ENCODE peak calls at places on chromosomes 2 and 18, in eight cellular contexts. I is lower leg skin, F is IMR-90, R is nephron progenitor cell, T is ascending aorta, X is A549, O is esophagus squamous epithelium, K is cardiac muscle cell. E is an unnamed sample.

GRCh38 chr18:31992836-31993575 is 25.6 kb upstream of the RNF125 start:
- DNase-seq in F (no peak), X (no peak), R (no peak), K (peak), I (no peak), O (no peak), T (no peak), E (peak)

GRCh38 chr2:26541401-26542193 is 63.7 kb upstream of the OTOF start:
- DNase-seq in R (no peak), K (no peak), O (no peak), X (no peak), F (no peak), T (no peak), I (no peak), E (no peak)

GRCh38 chr2:186771850-186772463 is 77.0 kb downstream of the ZSWIM2 start:
- DNase-seq in T (no peak), O (no peak), K (no peak), F (no peak), X (no peak), R (no peak), I (no peak), E (no peak)

GRCh38 chr2:62456721-62457539 is 49.1 kb downstream of the TMEM17 start:
- DNase-seq in O (peak), R (peak), T (peak), X (peak), K (peak), F (peak), I (no peak), E (peak)

GRCh38 chr2:85089464-85090072 is 43.6 kb upstream of the TCF7L1 start:
- DNase-seq in I (no peak), O (no peak), X (no peak), F (no peak), K (no peak), R (no peak), T (no peak), E (no peak)

GRCh38 chr2:51995293-51995692 is 963.4 kb upstream of the NRXN1 start:
- DNase-seq in K (peak), F (peak), R (no peak), X (no peak), O (no peak), I (no peak), T (no peak), E (no peak)

GRCh38 chr2:27954771-27955384 is 64.3 kb downstream of the BABAM2 start:
- DNase-seq in F (peak), T (peak), O (peak), I (peak), R (no peak), K (peak), X (peak), E (peak)

GRCh38 chr2:3575534-3576324 is 669 bp downstream of the RPS7 start:
- DNase-seq in T (no peak), R (no peak), X (peak), I (no peak), K (peak), O (no peak), F (no peak), E (no peak)

GRCh38 chr18:3689986-3690681 is 240.2 kb downstream of the TGIF1 start:
- DNase-seq in K (no peak), T (no peak), I (no peak), X (no peak), R (no peak), F (no peak), O (no peak), E (no peak)

GRCh38 chr2:149184994-149185393 is 145.4 kb upstream of the LYPD6 start:
- DNase-seq in K (peak), R (no peak), O (no peak), X (no peak), I (no peak), T (no peak), F (no peak), E (no peak)

GRCh38 chr2:54279385-54279784 is 23.4 kb upstream of the TSPYL6 start:
- DNase-seq in F (no peak), K (no peak), R (no peak), T (no peak), X (peak), I (no peak), O (no peak), E (no peak)

GRCh38 chr2:66537001-66537400 is 102.1 kb downstream of the MEIS1 start:
- DNase-seq in X (no peak), O (no peak), K (no peak), T (no peak), R (no peak), I (no peak), F (no peak), E (no peak)

GRCh38 chr2:111616651-111617218 is 267.3 kb downstream of the ANAPC1 start:
- DNase-seq in R (no peak), I (no peak), X (no peak), F (no peak), O (no peak), T (no peak), K (no peak), E (no peak)

GRCh38 chr2:158189526-158189925 is 87.8 kb downstream of the UPP2 start:
- DNase-seq in O (no peak), X (no peak), F (no peak), K (no peak), R (no peak), T (no peak), I (no peak), E (no peak)

GRCh38 chr18:59787998-59788875 is 91.0 kb upstream of the CCBE1 start:
- DNase-seq in K (peak), O (no peak), F (peak), R (no peak), I (peak), X (peak), T (no peak), E (no peak)

GRCh38 chr2:26059542-26059941 is 25.7 kb downstream of the RAB10 start:
- DNase-seq in K (peak), X (peak), O (no peak), I (no peak), F (no peak), T (no peak), R (no peak), E (no peak)

GRCh38 chr2:57981369-57981768 is 65.2 kb upstream of the VRK2 start:
- DNase-seq in K (peak), T (no peak), I (no peak), R (no peak), F (peak), O (no peak), X (peak), E (no peak)

GRCh38 chr18:44683566-44683965 is 2.9 kb downstream of the SETBP1 start:
- DNase-seq in I (no peak), T (no peak), F (no peak), K (no peak), X (no peak), R (no peak), O (no peak), E (no peak)

GRCh38 chr2:101912545-101912944 is 79.2 kb upstream of the IL1R2 start:
- DNase-seq in F (no peak), I (no peak), R (no peak), T (no peak), K (no peak), X (no peak), O (no peak), E (no peak)

GRCh38 chr2:95296036-95296435 is 1.1 kb upstream of the KCNIP3 start:
- DNase-seq in X (no peak), I (no peak), O (no peak), R (no peak), T (no peak), F (no peak), K (no peak), E (no peak)

GRCh38 chr2:114729025-114729424 is 286.6 kb downstream of the DPP10 start:
- DNase-seq in I (no peak), K (no peak), T (no peak), F (no peak), R (no peak), X (peak), O (no peak), E (no peak)

GRCh38 chr2:223995569-223995968 is 38.3 kb downstream of the MRPL44 start:
- DNase-seq in I (no peak), K (peak), O (no peak), F (peak), R (no peak), T (no peak), X (peak), E (no peak)

GRCh38 chr2:18701546-18701945 is 112.2 kb upstream of the NT5C1B start:
- DNase-seq in I (no peak), X (no peak), O (no peak), R (no peak), K (no peak), F (no peak), T (no peak), E (no peak)

GRCh38 chr2:37648316-37649011 is 23.0 kb downstream of the CDC42EP3 start:
- DNase-seq in T (peak), O (peak), I (no peak), R (no peak), X (no peak), F (no peak), K (peak), E (peak)

GRCh38 chr2:236608308-236608564 is 38.6 kb downstream of the ACKR3 start:
- DNase-seq in T (no peak), F (no peak), K (no peak), I (no peak), O (no peak), R (no peak), X (no peak), E (no peak)

GRCh38 chr2:28927878-28928277 is 33.4 kb downstream of the WDR43 start:
- DNase-seq in T (no peak), R (no peak), X (no peak), I (no peak), F (peak), O (no peak), K (peak), E (no peak)

GRCh38 chr18:74949611-74950010 is 259.3 kb downstream of the PTGR3 start:
- DNase-seq in X (no peak), K (no peak), T (no peak), I (no peak), O (no peak), R (no peak), F (no peak), E (no peak)

GRCh38 chr2:105417789-105418475 is 19.1 kb upstream of the FHL2 start:
- DNase-seq in R (no peak), O (no peak), K (peak), I (no peak), X (no peak), T (no peak), F (peak), E (no peak)

GRCh38 chr2:158893057-158893456 is 75.4 kb upstream of the TANC1 start:
- DNase-seq in I (peak), O (no peak), X (no peak), K (peak), F (peak), R (no peak), T (no peak), E (no peak)

GRCh38 chr2:28312307-28313278 is 80.1 kb upstream of the FOSL2 start:
- DNase-seq in O (no peak), I (no peak), K (peak), X (no peak), R (no peak), F (no peak), T (no peak), E (no peak)

GRCh38 chr2:235055891-235056516 is 104.2 kb downstream of the SH3BP4 start:
- DNase-seq in I (no peak), X (peak), F (no peak), T (peak), O (no peak), R (no peak), K (peak), E (peak)

GRCh38 chr2:134883552-134884293 is 34.9 kb upstream of the CCNT2 start:
- DNase-seq in F (no peak), K (no peak), O (no peak), X (no peak), T (no peak), R (no peak), I (no peak), E (no peak)

GRCh38 chr2:173547493-173547892 is 192.8 kb downstream of the CDCA7 start:
- DNase-seq in R (no peak), O (no peak), T (no peak), F (no peak), I (no peak), K (no peak), X (no peak), E (no peak)

GRCh38 chr2:150575861-150576260 is 88.4 kb upstream of the RND3 start:
- DNase-seq in O (no peak), F (peak), X (no peak), R (no peak), I (no peak), T (no peak), K (no peak), E (no peak)

DNA sequence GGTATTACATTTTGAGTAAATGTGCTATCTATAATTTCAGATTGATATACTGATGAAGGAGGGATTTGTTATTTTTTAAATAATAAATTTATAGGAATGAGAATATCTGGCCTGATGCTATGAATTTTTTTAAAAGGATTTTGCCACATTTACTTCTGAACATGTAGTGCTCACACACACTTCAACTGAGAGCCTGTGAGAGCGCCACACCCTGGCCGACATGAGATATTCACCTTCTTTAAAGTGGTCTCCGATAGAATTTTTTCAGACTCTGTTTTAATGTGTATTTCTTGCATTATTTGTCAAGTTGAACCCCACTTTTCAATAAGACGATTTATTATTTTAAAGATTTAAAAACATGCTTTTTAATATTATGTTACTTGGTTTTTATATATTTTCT is 813.3 kb downstream of the DCC start:
- DNase-seq in F (no peak), X (peak), K (peak), R (peak), O (no peak), I (no peak), T (no peak), E (peak)
- TF ChIP-seq CTCF in F (no peak), X (peak), K (peak), R (peak), O (no peak), I (no peak), T (no peak), E (peak)

GRCh38 chr2:6917071-6917760 is at the start of gene RNF144A:
- DNase-seq in T (peak), I (no peak), K (peak), X (peak), O (no peak), F (peak), R (peak), E (peak)
- TF ChIP-seq CTCF in T (peak), I (no peak), K (peak), X (peak), O (peak), F (peak), R (peak), E (peak)

GRCh38 chr18:78836838-78837237 is 142.8 kb upstream of the SALL3 start:
- DNase-seq in I (no peak), F (no peak), X (no peak), O (no peak), K (no peak), T (no peak), R (no peak), E (no peak)
- TF ChIP-seq CTCF in I (no peak), F (no peak), X (no peak), O (no peak), K (no peak), T (no peak), R (no peak), E (no peak)

GRCh38 chr18:26307161-26307773 is 81.0 kb downstream of the TAF4B start:
- DNase-seq in O (no peak), R (peak), F (peak), T (no peak), X (peak), I (no peak), K (peak), E (peak)
- TF ChIP-seq CTCF in O (peak), R (peak), F (peak), T (no peak), X (peak), I (no peak), K (peak), E (peak)

DNA sequence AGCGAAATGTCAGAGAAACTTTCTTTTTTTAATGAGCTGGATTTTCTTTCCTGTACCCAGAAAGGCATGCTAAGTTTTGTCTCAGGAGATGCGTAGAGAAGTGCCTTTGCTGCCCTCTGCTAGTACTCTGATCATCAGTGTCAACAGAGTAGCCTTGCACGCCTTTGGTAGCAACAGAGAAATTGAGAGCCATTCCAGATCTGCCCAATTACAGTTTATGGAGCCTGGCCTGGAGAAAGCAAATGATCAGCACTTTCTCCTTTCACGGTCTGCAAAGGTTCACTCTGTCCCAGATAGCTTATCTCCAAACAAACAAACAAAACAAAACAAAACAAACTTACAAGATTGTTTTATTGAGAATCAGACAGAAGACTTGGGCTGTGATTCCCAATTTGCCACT is 792.8 kb upstream of the PIK3C3 start:
- DNase-seq in R (no peak), O (no peak), K (no peak), I (no peak), T (no peak), X (no peak), F (no peak), E (no peak)
- TF ChIP-seq CTCF in R (no peak), O (no peak), K (no peak), I (no peak), T (no peak), X (no peak), F (no peak), E (no peak)

E was measured in endothelial cell.